ENCODE peak calls at places on chromosomes 7 and 10, in five cellular contexts. X, T, S, Z and O are unnamed samples.

GRCh38 chr10:89653410-89653828 is 8.4 kb upstream of the PANK1 start:
- DNase-seq in Z (peak), S (peak), X (no peak), T (no peak), O (no peak)

GRCh38 chr7:37952240-37952639 is 31.8 kb downstream of the EPDR1 start:
- DNase-seq in T (no peak), S (no peak), Z (no peak), X (no peak), O (no peak)

GRCh38 chr10:5252177-5253037 is 55.8 kb downstream of the AKR1C4 start:
- DNase-seq in T (no peak), Z (no peak), X (peak), S (peak), O (no peak)

GRCh38 chr7:121406866-121407439 is 10.8 kb upstream of the FAM3C start:
- DNase-seq in S (peak), Z (no peak), X (no peak), T (no peak), O (no peak)

GRCh38 chr10:33301097-33301789 is 33.2 kb downstream of the NRP1 start:
- DNase-seq in X (no peak), S (no peak), T (no peak), Z (no peak), O (no peak)

GRCh38 chr7:116557066-116557585 is 32.3 kb downstream of the CAV1 start:
- DNase-seq in X (no peak), S (no peak), T (no peak), Z (no peak), O (no peak)

GRCh38 chr7:150847536-150847935 is 4.8 kb upstream of the AOC1 start:
- DNase-seq in T (no peak), X (no peak), Z (no peak), S (no peak), O (no peak)

GRCh38 chr10:71684356-71685173 is 35.0 kb downstream of the C10orf105 start:
- DNase-seq in T (no peak), Z (no peak), S (no peak), X (no peak), O (no peak)

GRCh38 chr7:159154243-159154642 is 9.6 kb upstream of the VIPR2 start:
- DNase-seq in S (no peak), Z (no peak), X (no peak), T (no peak), O (peak)

GRCh38 chr7:90298145-90299038 is 22.7 kb downstream of the FAM237B start:
- DNase-seq in X (no peak), Z (no peak), T (peak), S (peak), O (peak)

GRCh38 chr10:75207868-75208167 is 2.8 kb upstream of the VDAC2 start:
- DNase-seq in X (no peak), S (peak), Z (no peak), T (no peak), O (no peak)

GRCh38 chr10:69498711-69499471 is 47.6 kb downstream of the TSPAN15 start:
- DNase-seq in Z (no peak), X (no peak), S (no peak), T (no peak), O (no peak)

GRCh38 chr7:1016577-1017531 is 27.5 kb upstream of the GPR146 start:
- DNase-seq in Z (no peak), S (no peak), T (no peak), X (no peak), O (no peak)

GRCh38 chr10:31759124-31759798 is 169.4 kb downstream of the ARHGAP12 start:
- DNase-seq in T (no peak), Z (no peak), X (peak), S (peak), O (peak)

GRCh38 chr10:93379366-93380042 is 102.6 kb downstream of the MYOF start:
- DNase-seq in T (no peak), Z (no peak), X (no peak), S (no peak), O (no peak)

GRCh38 chr10:111877274-111877673 is 306.3 kb downstream of the GPAM start:
- DNase-seq in S (no peak), X (no peak), Z (no peak), T (no peak), O (no peak)

GRCh38 chr7:3117488-3118228 is 74.0 kb upstream of the CARD11 start:
- DNase-seq in Z (no peak), T (no peak), S (no peak), X (no peak), O (no peak)

GRCh38 chr10:72630144-72630543 is 4.3 kb upstream of the MICU1 start:
- DNase-seq in X (no peak), Z (no peak), T (no peak), S (no peak), O (no peak)

GRCh38 chr10:52128056-52128683 is 185.9 kb upstream of the DKK1 start:
- DNase-seq in S (no peak), Z (no peak), T (no peak), X (no peak), O (peak)

GRCh38 chr10:7424315-7424714 is 13.5 kb upstream of the SFMBT2 start:
- DNase-seq in Z (no peak), X (peak), T (no peak), S (no peak), O (no peak)

GRCh38 chr7:81882086-81882485 is 112.2 kb upstream of the HGF start:
- DNase-seq in S (no peak), T (no peak), Z (no peak), X (no peak), O (no peak)

GRCh38 chr7:116353614-116354013 is 143.3 kb downstream of the TES start:
- DNase-seq in T (no peak), Z (no peak), S (no peak), X (no peak), O (no peak)

GRCh38 chr10:113705344-113705878 is 25.7 kb downstream of the CASP7 start:
- DNase-seq in Z (no peak), S (no peak), X (no peak), T (no peak), O (no peak)

GRCh38 chr10:113041841-113042745 is 92.0 kb downstream of the TCF7L2 start:
- DNase-seq in T (no peak), X (no peak), Z (no peak), S (no peak), O (no peak)

GRCh38 chr7:155763721-155764431 is 48.4 kb downstream of the SHH start:
- DNase-seq in Z (no peak), S (no peak), X (no peak), T (no peak), O (no peak)
- TF ChIP-seq SUZ12 in Z (no peak), S (no peak), X (no peak), T (no peak), O (no peak)

GRCh38 chr10:102231357-102232318 is 5.5 kb downstream of the ELOVL3 start:
- DNase-seq in X (peak), S (peak), T (no peak), Z (no peak), O (peak)
- TF ChIP-seq SUZ12 in X (peak), S (no peak), T (no peak), Z (no peak), O (no peak)

GRCh38 chr10:1187151-1187854 is 131.1 kb downstream of the WDR37 start:
- DNase-seq in T (no peak), X (no peak), Z (no peak), S (no peak), O (no peak)
- TF ChIP-seq SUZ12 in T (no peak), X (no peak), Z (no peak), S (no peak), O (no peak)

DNA sequence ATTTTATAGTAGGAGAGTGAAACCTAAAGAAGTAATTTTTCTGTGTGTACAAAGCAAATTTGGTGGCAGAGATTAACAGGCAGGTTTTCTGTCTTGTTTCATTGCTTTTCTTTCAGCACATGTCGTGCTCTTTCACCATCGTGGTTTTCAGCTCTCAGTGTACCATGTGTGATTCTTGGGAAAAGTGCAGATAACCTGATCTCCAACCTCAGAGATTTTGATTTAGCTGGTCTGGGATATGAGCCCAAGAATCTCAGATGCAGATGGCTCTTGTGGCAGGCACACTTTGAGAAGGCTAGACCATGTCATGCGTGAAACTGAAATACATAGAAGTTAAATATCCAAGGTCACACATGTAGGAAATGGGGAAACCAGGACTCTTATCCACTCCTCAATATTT is 317.4 kb downstream of the EXOC4 start:
- DNase-seq in Z (no peak), X (no peak), T (no peak), S (no peak), O (no peak)
- TF ChIP-seq SUZ12 in Z (no peak), X (no peak), T (no peak), S (no peak), O (no peak)

DNA sequence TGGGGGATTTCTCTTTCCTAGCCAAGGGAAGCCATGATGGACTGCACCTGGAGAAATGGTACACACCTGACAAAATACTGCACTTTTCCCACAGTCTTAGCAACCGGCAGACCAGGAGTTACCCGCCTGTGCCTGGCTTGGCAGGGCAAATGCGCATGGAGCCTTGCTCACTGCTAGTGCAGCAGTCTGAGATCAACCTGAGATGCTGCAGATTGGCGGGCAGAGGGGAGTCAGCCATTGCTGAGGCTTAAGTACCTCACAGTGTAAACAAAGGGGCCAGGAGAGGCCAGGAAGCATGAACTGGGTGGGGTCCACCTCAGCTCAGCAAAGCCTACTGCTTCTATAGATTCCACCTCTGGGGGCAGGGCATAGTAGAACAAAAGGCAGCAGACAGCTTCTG is 49.4 kb downstream of the OR13A1 start:
- DNase-seq in X (no peak), T (peak), Z (no peak), S (no peak), O (no peak)
- TF ChIP-seq SUZ12 in X (no peak), T (no peak), Z (no peak), S (no peak), O (no peak)

GRCh38 chr10:23080211-23080724 is 15.1 kb upstream of the MSRB2 start:
- DNase-seq in Z (no peak), S (no peak), X (no peak), T (no peak), O (no peak)

GRCh38 chr10:23078114-23078513 is 17.3 kb upstream of the MSRB2 start:
- DNase-seq in X (no peak), S (no peak), T (no peak), Z (no peak), O (no peak)

GRCh38 chr10:23081156-23081833 is 14.1 kb upstream of the MSRB2 start:
- DNase-seq in T (no peak), S (no peak), X (no peak), Z (no peak), O (no peak)

GRCh38 chr10:23079700-23080099 is 15.7 kb upstream of the MSRB2 start:
- DNase-seq in S (no peak), X (no peak), Z (no peak), T (no peak), O (no peak)

DNA sequence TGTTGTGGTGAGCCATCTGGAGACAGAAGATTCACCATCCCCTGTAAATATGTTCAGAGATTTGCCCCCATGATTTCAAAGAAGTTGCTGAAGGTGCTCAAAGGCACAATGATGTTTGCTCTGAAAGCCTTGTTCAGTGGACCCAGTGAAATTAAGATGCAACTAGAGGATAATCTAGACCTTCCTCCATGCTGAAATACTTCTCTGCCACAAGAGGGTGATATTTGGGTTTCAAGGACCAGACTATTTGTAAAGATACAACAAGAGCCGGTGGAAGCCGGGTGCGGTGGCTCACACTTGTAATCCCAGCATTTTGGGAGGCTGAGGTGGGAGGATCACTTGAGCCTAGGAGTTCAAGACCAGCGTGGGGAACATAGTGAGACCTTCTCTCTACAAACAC is 13.5 kb upstream of the MSRB2 start:
- DNase-seq in T (no peak), X (no peak), Z (no peak), S (peak), O (peak)
- TF ChIP-seq SUZ12 in T (no peak), X (no peak), Z (no peak), S (no peak), O (no peak)

GRCh38 chr10:3491571-3491970 is 293.4 kb downstream of the KLF6 start:
- DNase-seq in X (no peak), Z (no peak), S (no peak), T (no peak), O (no peak)

GRCh38 chr10:3485287-3485686 is 299.7 kb downstream of the KLF6 start:
- DNase-seq in Z (peak), T (no peak), S (no peak), X (no peak), O (no peak)

GRCh38 chr10:3486346-3487065 is 298.5 kb downstream of the KLF6 start:
- DNase-seq in S (peak), Z (no peak), X (peak), T (peak), O (no peak)

GRCh38 chr10:3484306-3485187 is 300.5 kb downstream of the KLF6 start:
- DNase-seq in Z (peak), X (no peak), T (no peak), S (no peak), O (peak)

DNA sequence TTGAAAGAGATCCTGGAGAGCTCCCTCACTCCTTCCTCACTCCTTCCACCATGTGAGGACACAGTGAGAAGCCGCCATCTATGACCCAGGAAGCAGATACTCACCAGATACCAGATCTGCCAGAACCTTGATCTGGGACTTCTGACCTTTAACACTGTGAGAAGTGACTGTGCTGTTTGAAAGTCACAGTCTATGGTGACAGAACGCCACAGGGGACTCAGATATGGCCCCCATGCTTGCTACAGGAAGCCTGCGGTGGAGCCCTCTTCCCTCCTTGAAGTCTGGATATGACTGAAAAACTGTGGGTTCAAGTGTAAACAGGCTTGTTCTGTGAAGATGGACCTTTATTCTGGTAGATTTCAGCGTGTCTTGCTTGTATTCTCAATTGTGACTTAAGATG is 297.8 kb downstream of the KLF6 start:
- DNase-seq in Z (no peak), T (no peak), X (no peak), S (no peak), O (no peak)
- TF ChIP-seq SUZ12 in Z (no peak), T (no peak), X (no peak), S (no peak), O (no peak)